ENCODE peak calls at places on chromosomes 3 and 15, in ten cellular contexts. H is heart left ventricle, L is neural progenitor cell, B is psoas muscle, T is brain microvascular endothelial cell, Q is cardiac muscle cell, C is tibial artery, P is lower leg skin, S is kidney, V is colonic mucosa. I is an unnamed sample.

GRCh38 chr3:142502187-142502985 is 54.5 kb upstream of the XRN1 start:
- DNase-seq in L (no peak), C (no peak), B (no peak), T (no peak), Q (no peak), H (no peak), V (no peak), S (no peak), P (no peak), I (no peak)

GRCh38 chr15:99565031-99565280 is 828 bp upstream of the MEF2A start:
- DNase-seq in C (no peak), P (peak), Q (no peak), S (no peak), T (no peak), B (no peak), V (no peak), L (no peak), H (no peak), I (no peak)

GRCh38 chr3:152626226-152626625 is 208.7 kb upstream of the P2RY1 start:
- DNase-seq in S (no peak), L (no peak), T (no peak), B (no peak), P (no peak), H (no peak), V (no peak), C (no peak), Q (no peak), I (no peak)

GRCh38 chr15:60021589-60022378 is 17.7 kb downstream of the FOXB1 start:
- DNase-seq in C (no peak), S (no peak), Q (no peak), T (no peak), B (no peak), H (no peak), P (no peak), L (no peak), V (no peak), I (no peak)

GRCh38 chr3:196422976-196423781 is 9.0 kb downstream of the UBXN7 start:
- DNase-seq in H (peak), V (peak), C (peak), Q (peak), B (peak), P (peak), T (no peak), S (peak), L (no peak), I (no peak)

GRCh38 chr3:58167431-58168351 is 43.1 kb downstream of the DNASE1L3 start:
- DNase-seq in B (peak), V (peak), Q (peak), C (peak), T (peak), H (peak), L (peak), P (no peak), S (peak), I (no peak)

GRCh38 chr15:81612631-81613030 is 238.6 kb upstream of the TMC3 start:
- DNase-seq in C (no peak), S (no peak), Q (no peak), B (no peak), P (no peak), L (peak), H (no peak), V (no peak), T (no peak), I (no peak)

GRCh38 chr3:194270627-194271458 is 80.3 kb downstream of the CPN2 start:
- DNase-seq in P (peak), T (no peak), B (peak), C (peak), L (peak), V (peak), H (peak), S (peak), Q (peak), I (no peak)

GRCh38 chr3:155387571-155387970 is 94.1 kb upstream of the STRIT1 start:
- DNase-seq in Q (no peak), B (no peak), C (no peak), V (no peak), L (no peak), T (no peak), P (no peak), S (no peak), H (no peak), I (no peak)

GRCh38 chr15:68542348-68542747 is 36.4 kb upstream of the CORO2B start:
- DNase-seq in H (no peak), B (no peak), T (no peak), Q (no peak), V (no peak), L (no peak), P (no peak), C (no peak), S (no peak), I (no peak)

GRCh38 chr3:136943396-136943795 is 14.4 kb upstream of the IL20RB start:
- DNase-seq in L (no peak), H (no peak), B (no peak), Q (no peak), V (no peak), C (no peak), T (no peak), P (no peak), S (no peak), I (no peak)

GRCh38 chr3:50848308-50848707 is 173.6 kb downstream of the DOCK3 start:
- DNase-seq in B (no peak), S (no peak), Q (no peak), L (no peak), C (no peak), H (no peak), V (no peak), P (no peak), T (no peak), I (no peak)
- H3K4me3 ChIP-seq in B (no peak), S (no peak), Q (no peak), L (no peak), C (no peak), H (no peak), V (no peak), P (no peak), T (no peak), I (no peak)

GRCh38 chr3:122265937-122266336 is 59.1 kb upstream of the CSTA start:
- DNase-seq in H (no peak), Q (no peak), L (no peak), T (no peak), S (no peak), V (no peak), C (no peak), B (no peak), P (no peak), I (no peak)
- TF ChIP-seq CTCF in H (no peak), Q (no peak), L (no peak), T (no peak), S (no peak), V (no peak), C (no peak), B (no peak), P (no peak), I (no peak)

GRCh38 chr3:160450846-160451245 is 1.3 kb upstream of the TRIM59 start:
- DNase-seq in C (no peak), P (no peak), T (peak), V (no peak), L (no peak), H (no peak), Q (no peak), S (no peak), B (no peak), I (peak)
- H3K4me3 ChIP-seq in C (no peak), P (no peak), T (peak), V (no peak), L (peak), H (no peak), Q (no peak), S (no peak), B (no peak), I (no peak)

GRCh38 chr3:120114376-120114775 is 20.1 kb upstream of the GSK3B start:
- DNase-seq in S (no peak), L (no peak), C (no peak), V (no peak), H (no peak), T (no peak), P (no peak), B (no peak), Q (no peak), I (no peak)
- TF ChIP-seq CTCF in S (no peak), L (no peak), C (no peak), V (no peak), H (no peak), T (no peak), P (no peak), B (no peak), Q (no peak), I (no peak)

DNA sequence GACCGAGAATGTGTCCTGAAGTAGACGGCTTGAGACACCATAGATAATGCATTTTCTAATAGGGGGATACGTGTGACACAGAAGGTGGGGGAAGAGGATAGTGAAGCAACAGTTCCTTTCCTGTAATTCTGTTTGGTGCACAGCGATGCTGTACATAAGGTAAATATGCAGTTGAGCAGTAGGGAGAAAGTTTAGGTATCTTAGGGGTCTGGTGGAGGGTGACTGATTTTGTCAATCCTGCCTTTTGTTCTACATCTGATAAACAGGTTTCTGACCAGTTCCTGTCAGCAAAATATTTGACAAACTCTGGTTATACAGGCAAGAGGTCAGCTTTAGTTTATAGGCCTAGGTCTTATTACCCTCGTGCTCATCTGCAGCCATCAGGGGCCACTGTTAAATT is 71.3 kb downstream of the TRAK1 start:
- DNase-seq in C (no peak), B (no peak), T (no peak), L (no peak), V (no peak), S (no peak), H (no peak), P (no peak), Q (no peak), I (no peak)
- H3K4me3 ChIP-seq in C (no peak), B (no peak), T (no peak), L (no peak), V (no peak), S (no peak), H (no peak), P (no peak), Q (no peak), I (no peak)

GRCh38 chr3:20077054-20077453 is 36.8 kb downstream of the KAT2B start:
- DNase-seq in C (no peak), Q (no peak), V (no peak), P (no peak), H (no peak), L (no peak), T (no peak), B (no peak), S (no peak), I (no peak)
- TF ChIP-seq CTCF in C (no peak), Q (no peak), V (no peak), P (no peak), H (no peak), L (no peak), T (no peak), B (no peak), S (no peak), I (no peak)

GRCh38 chr15:101404245-101404644 is 85.3 kb downstream of the PCSK6 start:
- DNase-seq in V (no peak), P (no peak), B (no peak), T (no peak), C (no peak), H (no peak), Q (no peak), L (no peak), S (no peak), I (no peak)
- H3K4me3 ChIP-seq in V (no peak), P (no peak), B (no peak), T (no peak), C (no peak), H (no peak), Q (no peak), L (no peak), S (no peak), I (no peak)